ENCODE peak calls at places on chromosomes 2 and 18, in eight cellular contexts. G is cardiac fibroblast, A is dorsolateral prefrontal cortex, B is heart left ventricle, W is Calu3, N is fibroblast of lung, Q is fibroblast of mammary gland, L is foreskin fibroblast. P is an unnamed sample.

GRCh38 chr2:37585295-37585908 is 86.0 kb downstream of the CDC42EP3 start:
- DNase-seq in G (no peak), A (no peak), B (no peak), W (peak), N (peak), Q (peak), L (peak), P (no peak)

GRCh38 chr2:228875152-228875875 is 395.8 kb downstream of the PID1 start:
- DNase-seq in G (peak), A (no peak), B (no peak), W (no peak), N (no peak), Q (peak), L (peak), P (no peak)

GRCh38 chr18:12742453-12742852 is 39.6 kb downstream of the PSMG2 start:
- DNase-seq in G (peak), A (no peak), B (no peak), W (peak), N (peak), Q (peak), L (peak), P (no peak)

GRCh38 chr2:75424936-75425619 is 135.7 kb downstream of the EVA1A start:
- DNase-seq in G (peak), A (no peak), B (no peak), W (no peak), N (peak), Q (peak), L (peak), P (no peak)

GRCh38 chr2:54760310-54760709 is 36.8 kb downstream of the EML6 start:
- DNase-seq in G (no peak), A (no peak), B (no peak), W (no peak), N (no peak), Q (no peak), L (no peak), P (no peak)

GRCh38 chr2:29628078-29628765 is 293.2 kb downstream of the ALK start:
- DNase-seq in G (peak), A (no peak), B (no peak), W (no peak), N (no peak), Q (peak), L (peak), P (no peak)

GRCh38 chr2:42108852-42109251 is 60.3 kb upstream of the EML4 start:
- DNase-seq in G (no peak), A (no peak), B (no peak), W (no peak), N (no peak), Q (no peak), L (no peak), P (no peak)

GRCh38 chr2:71746946-71747501 is 293.7 kb downstream of the DYSF start:
- DNase-seq in G (peak), A (no peak), B (no peak), W (peak), N (peak), Q (no peak), L (peak), P (no peak)

GRCh38 chr2:179580378-179581146 is 280.9 kb downstream of the ZNF385B start:
- DNase-seq in G (peak), A (no peak), B (peak), W (peak), N (peak), Q (no peak), L (no peak), P (no peak)

GRCh38 chr2:62736899-62737559 is 31.5 kb downstream of the EHBP1 start:
- DNase-seq in G (no peak), A (no peak), B (no peak), W (no peak), N (no peak), Q (no peak), L (no peak), P (no peak)

GRCh38 chr18:32019251-32019943 is 772 bp downstream of the RNF125 start:
- DNase-seq in G (peak), A (peak), B (peak), W (peak), N (peak), Q (peak), L (peak), P (no peak)
- TF ChIP-seq CTCF in G (no peak), A (no peak), B (no peak), W (no peak), N (no peak), Q (no peak), L (no peak), P (no peak)

DNA sequence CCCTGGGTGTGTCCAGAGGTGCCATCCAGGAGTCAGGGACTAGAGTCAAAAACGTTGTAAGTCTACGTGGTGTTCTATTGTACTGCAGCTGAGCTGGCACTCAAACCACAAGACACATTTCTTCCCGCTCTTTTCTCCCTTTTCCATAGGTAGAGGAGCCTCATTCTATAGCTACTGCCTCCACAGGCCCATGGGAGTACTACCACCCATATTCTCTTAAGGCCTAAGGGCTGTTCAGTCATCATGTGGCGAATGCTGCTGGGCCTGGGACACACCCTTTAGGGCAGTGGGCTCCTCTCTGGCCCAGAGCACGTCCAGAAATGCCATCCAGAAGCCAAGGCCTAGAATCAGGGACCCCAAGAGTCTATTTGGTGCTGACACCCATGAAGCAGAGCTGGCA is 1271.7 kb downstream of the CNTNAP5 start:
- DNase-seq in G (no peak), A (no peak), B (no peak), W (no peak), N (no peak), Q (no peak), L (no peak), P (no peak)
- TF ChIP-seq CTCF in G (no peak), A (no peak), B (no peak), W (no peak), N (no peak), Q (no peak), L (no peak), P (no peak)

GRCh38 chr2:159168707-159169106 is 117.8 kb downstream of the WDSUB1 start:
- DNase-seq in G (peak), A (no peak), B (no peak), W (no peak), N (peak), Q (peak), L (peak), P (no peak)
- TF ChIP-seq CTCF in G (peak), A (no peak), B (peak), W (no peak), N (no peak), Q (peak), L (peak), P (peak)

DNA sequence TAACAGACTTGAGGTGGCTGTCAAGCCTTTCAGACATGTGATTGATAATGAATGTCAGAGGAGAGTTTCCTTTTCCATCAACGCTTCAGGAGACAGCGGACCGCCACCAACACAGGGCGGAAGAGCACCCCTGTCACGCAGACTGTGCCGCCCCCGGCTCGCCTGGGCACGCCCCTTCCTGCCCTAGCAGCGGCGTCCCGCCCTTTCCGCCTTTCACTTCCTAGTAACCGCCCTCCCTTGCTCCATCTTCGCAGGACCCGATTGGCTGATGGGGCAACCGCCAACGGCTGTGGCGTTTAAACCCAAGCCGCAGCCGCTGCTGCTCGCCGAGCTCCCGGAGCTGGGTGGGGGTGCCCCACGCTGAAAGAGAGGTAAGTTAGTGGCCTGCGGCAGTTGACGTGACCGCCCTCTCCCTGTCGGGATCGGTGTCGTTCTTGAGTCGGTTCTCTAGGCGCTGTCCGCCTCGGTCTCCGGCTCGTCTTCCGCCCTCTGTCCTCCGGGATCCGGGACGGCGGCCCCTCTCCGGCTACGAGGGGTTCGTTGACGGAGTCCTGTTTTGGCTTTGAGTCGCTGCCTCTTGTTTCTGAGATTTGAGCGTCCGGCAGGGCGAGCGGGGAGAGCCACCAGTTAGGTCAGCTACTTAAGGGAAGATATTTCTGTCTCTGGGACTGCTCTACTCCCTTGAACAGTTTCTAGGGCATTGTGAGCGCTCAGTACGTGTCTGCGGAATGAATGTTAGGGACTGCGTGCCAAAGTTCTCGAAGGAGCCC is at the start of gene SGO2:
- DNase-seq in G (peak), A (peak), B (peak), W (peak), N (peak), Q (peak), L (peak), P (peak)
- TF ChIP-seq CTCF in G (no peak), A (no peak), B (no peak), W (no peak), N (no peak), Q (no peak), L (no peak), P (peak)

DNA sequence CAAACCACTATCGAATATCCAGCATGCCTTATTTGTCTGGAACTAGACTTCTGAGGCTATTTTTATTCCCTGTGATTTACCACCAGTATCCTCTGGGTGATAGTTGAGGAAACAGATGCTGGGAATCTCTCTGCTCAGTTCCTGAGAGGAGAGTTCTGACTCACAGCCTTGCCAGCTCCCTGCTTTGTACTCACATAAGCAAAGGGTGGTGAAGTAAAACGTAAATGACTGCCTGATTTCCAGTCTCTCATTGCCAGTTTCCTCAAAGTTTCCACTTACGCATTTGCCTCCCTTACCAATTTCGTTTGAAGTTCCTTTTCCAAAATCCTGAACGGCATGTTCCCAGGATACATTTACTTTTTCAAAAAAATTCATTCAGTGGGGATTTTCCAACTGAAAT is 69.2 kb upstream of the HNRNPA3 start:
- DNase-seq in G (peak), A (no peak), B (no peak), W (no peak), N (peak), Q (peak), L (peak), P (no peak)
- TF ChIP-seq CTCF in G (no peak), A (no peak), B (no peak), W (no peak), N (no peak), Q (no peak), L (no peak), P (no peak)

DNA sequence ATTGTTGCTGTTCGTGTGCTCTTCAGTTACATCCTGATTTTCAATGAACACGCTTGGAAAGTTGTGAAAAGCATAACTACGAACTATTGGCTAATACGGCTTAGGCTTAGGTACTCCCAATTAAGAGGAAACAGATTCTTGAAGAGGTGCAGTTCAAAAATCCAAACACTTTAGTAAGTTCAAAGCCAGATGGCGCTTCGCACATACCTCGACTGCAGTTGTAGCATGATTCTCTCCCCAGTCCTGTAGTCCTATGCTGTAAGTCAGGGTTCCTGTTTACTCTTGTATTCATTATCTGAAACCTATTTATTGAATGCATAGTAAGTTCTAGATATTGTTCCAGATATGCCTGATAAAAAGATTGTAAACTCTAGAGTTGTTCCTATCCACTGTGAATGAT is 165.2 kb downstream of the TRIB2 start:
- DNase-seq in G (no peak), A (no peak), B (no peak), W (no peak), N (no peak), Q (no peak), L (no peak), P (no peak)
- TF ChIP-seq CTCF in G (no peak), A (no peak), B (no peak), W (no peak), N (no peak), Q (no peak), L (no peak), P (no peak)

GRCh38 chr18:8450013-8450412 is 159.2 kb upstream of the RAB12 start:
- DNase-seq in G (peak), A (no peak), B (peak), W (peak), N (no peak), Q (peak), L (peak), P (no peak)
- TF ChIP-seq CTCF in G (peak), A (no peak), B (peak), W (peak), N (peak), Q (peak), L (peak), P (peak)

GRCh38 chr2:218655751-218656150 is 3.7 kb downstream of the ZNF142 start:
- DNase-seq in G (no peak), A (no peak), B (no peak), W (no peak), N (no peak), Q (no peak), L (no peak), P (no peak)

GRCh38 chr2:218659988-218660358 is 490 bp downstream of the BCS1L start:
- DNase-seq in G (no peak), A (no peak), B (no peak), W (no peak), N (peak), Q (no peak), L (no peak), P (no peak)

GRCh38 chr2:218659258-218659987 is at the start of the genes BCS1L and ZNF142:
- DNase-seq in G (peak), A (peak), B (peak), W (peak), N (peak), Q (peak), L (peak), P (peak)

GRCh38 chr2:218662377-218662776 is 2.9 kb downstream of the BCS1L start:
- DNase-seq in G (no peak), A (no peak), B (no peak), W (no peak), N (no peak), Q (no peak), L (no peak), P (no peak)

GRCh38 chr2:218658671-218659257 is 659 bp downstream of the ZNF142 start:
- DNase-seq in G (peak), A (no peak), B (no peak), W (peak), N (peak), Q (peak), L (peak), P (no peak)
- TF ChIP-seq CTCF in G (peak), A (no peak), B (no peak), W (peak), N (peak), Q (peak), L (peak), P (peak)

DNA sequence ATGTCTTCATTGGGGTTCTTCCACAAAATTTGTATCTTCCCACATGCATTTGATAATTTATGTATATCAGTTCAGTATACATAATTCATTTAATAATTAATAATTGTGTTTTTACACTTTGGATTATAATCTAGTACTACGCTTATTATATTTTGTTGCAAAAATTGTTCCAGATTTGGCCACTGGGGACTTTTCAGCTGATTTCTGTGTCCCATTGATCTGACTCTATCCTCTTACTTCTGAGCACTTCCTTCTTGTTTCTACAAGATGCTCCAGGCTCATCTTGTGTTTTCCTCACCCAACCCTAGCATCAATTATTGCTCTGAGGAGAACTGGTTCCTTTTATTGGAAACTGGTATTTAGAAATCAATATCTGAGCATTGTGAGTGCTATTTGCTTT is 215.3 kb upstream of the CDH19 start:
- DNase-seq in G (no peak), A (no peak), B (no peak), W (no peak), N (no peak), Q (no peak), L (no peak), P (no peak)
- TF ChIP-seq CTCF in G (peak), A (no peak), B (no peak), W (no peak), N (no peak), Q (no peak), L (no peak), P (peak)